ENCODE peak calls at places on chromosomes 5 and 9, in six cellular contexts. D is tibial nerve, R is colonic mucosa, Q is psoas muscle, J is lung, G is RWPE1. X is an unnamed sample.
A peak's percentile ranks its signal among the peaks of the same experiment; 100 is the strongest.

GRCh38 chr5:154465169-154465568 is 12.9 kb downstream of the HAND1 start:
- DNase-seq in G (peak; percentile 81), D (no peak), J (no peak), R (no peak), Q (no peak), X (peak; percentile 65)

GRCh38 chr5:10602031-10602806 is 38.3 kb downstream of the ANKRD33B start:
- DNase-seq in R (no peak), J (no peak), G (no peak), Q (no peak), D (no peak), X (no peak)

GRCh38 chr9:1939926-1940368 is 75.2 kb upstream of the SMARCA2 start:
- DNase-seq in G (peak; percentile 1), R (peak; percentile 24), J (no peak), D (no peak), Q (no peak), X (no peak)

GRCh38 chr5:14186132-14186830 is 43.1 kb downstream of the TRIO start:
- DNase-seq in Q (no peak), R (no peak), D (no peak), J (no peak), G (peak; percentile 69), X (peak; percentile 87)

GRCh38 chr5:134510970-134511795 is 14.3 kb upstream of the JADE2 start:
- DNase-seq in Q (no peak), D (no peak), R (no peak), J (no peak), G (peak; percentile 91), X (peak; percentile 95)

GRCh38 chr5:10400834-10401233 is 40.8 kb upstream of the ROPN1L start:
- DNase-seq in R (no peak), J (no peak), G (no peak), D (no peak), Q (no peak), X (no peak)

GRCh38 chr9:136533775-136534157 is 12.1 kb downstream of the NOTCH1 start:
- DNase-seq in J (peak; percentile 65), D (no peak), R (peak; percentile 74), Q (no peak), G (peak; percentile 86), X (peak; percentile 62)

GRCh38 chr5:83453937-83454336 is 17.6 kb upstream of the VCAN start:
- DNase-seq in R (no peak), Q (no peak), G (no peak), J (no peak), D (no peak), X (no peak)

GRCh38 chr5:1008451-1009358 is at the start of gene NKD2:
- DNase-seq in Q (peak; percentile 56), R (peak; percentile 20), G (peak; percentile 49), D (peak; percentile 8), J (no peak), X (no peak)

GRCh38 chr5:171437286-171437821 is 17.9 kb downstream of the FGF18 start:
- DNase-seq in Q (peak; percentile 55), J (no peak), G (no peak), D (no peak), R (no peak), X (no peak)

GRCh38 chr5:136193396-136193935 is 504 bp upstream of the SMIM32 start:
- DNase-seq in G (no peak), Q (no peak), J (no peak), D (no peak), R (no peak), X (peak; percentile 29)

GRCh38 chr5:80565330-80565729 is 4.8 kb downstream of the ANKRD34B start:
- DNase-seq in R (no peak), D (no peak), G (no peak), Q (no peak), J (no peak), X (peak; percentile 26)

GRCh38 chr9:98642661-98643312 is 65.9 kb downstream of the GABBR2 start:
- DNase-seq in Q (no peak), D (no peak), G (no peak), R (no peak), J (no peak), X (no peak)

DNA sequence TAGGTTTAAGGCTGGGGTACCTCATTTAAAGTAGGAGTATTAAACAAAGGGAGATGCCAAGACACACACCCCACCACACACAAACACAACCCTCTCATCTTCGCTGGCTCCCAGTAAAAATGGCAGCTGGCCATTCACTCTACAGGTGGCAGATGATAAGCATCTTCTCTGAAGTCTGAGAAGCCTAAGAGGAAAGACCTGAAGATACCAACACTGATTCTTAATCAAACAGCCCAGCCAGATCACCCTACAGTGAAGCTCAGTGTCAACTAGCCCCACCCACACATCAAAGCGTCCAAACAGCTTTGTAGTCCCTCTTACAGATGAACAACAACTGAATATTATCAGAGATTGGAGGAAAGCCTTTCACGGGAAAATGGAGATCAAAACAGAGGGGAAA is 59.5 kb downstream of the SPOCK1 start:
- DNase-seq in J (no peak), G (no peak), R (no peak), Q (no peak), D (no peak), X (no peak)
- H3K27ac ChIP-seq in J (no peak overlapping the region), G (no peak overlapping the region), R (no peak overlapping the region), Q (no peak overlapping the region), D (no peak overlapping the region), X (no peak overlapping the region)

GRCh38 chr5:122704247-122705036 is 70.4 kb upstream of the SNX2 start:
- DNase-seq in G (peak; percentile 55), J (no peak), R (no peak), D (no peak), Q (no peak), X (no peak)
- TF ChIP-seq CTCF in G (peak; percentile 82), J (no peak), R (peak; percentile 31), D (peak; percentile 53), Q (peak; percentile 38), X (peak; percentile 73)

DNA sequence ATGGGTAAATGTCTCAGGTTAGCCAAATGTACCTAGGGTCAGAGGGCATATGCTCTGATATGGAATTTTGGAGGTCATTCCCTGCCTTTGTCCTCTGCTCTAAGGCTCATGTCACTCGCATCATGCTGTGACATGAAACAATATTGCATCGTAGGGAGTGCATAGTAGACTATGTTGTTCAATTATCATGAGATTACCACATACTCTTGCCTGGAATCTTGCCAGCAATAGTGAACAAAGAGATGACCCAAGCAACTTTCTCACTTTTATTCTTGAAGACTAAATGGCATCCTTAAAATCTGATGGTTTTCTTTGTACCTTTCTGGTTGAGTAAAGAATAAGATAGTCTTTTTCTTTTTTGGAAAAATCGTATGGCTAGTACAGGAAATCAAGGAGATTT is 27.7 kb downstream of the ZNF462 start:
- DNase-seq in G (no peak), Q (no peak), D (no peak), R (no peak), J (no peak), X (no peak)
- H3K27ac ChIP-seq in G (no peak overlapping the region), Q (peak overlapping the region; percentile 81), D (no peak overlapping the region), R (no peak overlapping the region), J (no peak overlapping the region), X (no peak overlapping the region)

GRCh38 chr9:22308177-22308576 is 138.4 kb upstream of the DMRTA1 start:
- DNase-seq in G (no peak), R (no peak), D (no peak), J (no peak), Q (no peak), X (no peak)
- TF ChIP-seq CTCF in G (no peak), R (no peak), D (no peak), J (no peak), Q (no peak), X (no peak)

GRCh38 chr5:72281764-72282499 is 38.1 kb downstream of the MRPS27 start:
- DNase-seq in G (peak; percentile 24), J (no peak), Q (no peak), D (no peak), R (no peak), X (peak; percentile 40)
- H3K27ac ChIP-seq in G (no peak overlapping the region), J (no peak overlapping the region), Q (peak overlapping the region; percentile 25), D (peak overlapping the region; percentile 73), R (no peak overlapping the region), X (no peak overlapping the region)

GRCh38 chr5:168423971-168424370 is 62.3 kb upstream of the RARS1 start:
- DNase-seq in D (no peak), G (no peak), J (no peak), R (no peak), Q (no peak), X (no peak)

GRCh38 chr5:168424506-168425298 is 61.6 kb upstream of the RARS1 start:
- DNase-seq in R (no peak), G (no peak), J (no peak), Q (no peak), D (no peak), X (no peak)

GRCh38 chr5:168423478-168423877 is 62.8 kb upstream of the RARS1 start:
- DNase-seq in G (no peak), D (no peak), Q (no peak), J (no peak), R (no peak), X (no peak)

GRCh38 chr5:168420461-168420860 is 65.8 kb upstream of the RARS1 start:
- DNase-seq in Q (no peak), G (no peak), J (no peak), D (no peak), R (no peak), X (no peak)

DNA sequence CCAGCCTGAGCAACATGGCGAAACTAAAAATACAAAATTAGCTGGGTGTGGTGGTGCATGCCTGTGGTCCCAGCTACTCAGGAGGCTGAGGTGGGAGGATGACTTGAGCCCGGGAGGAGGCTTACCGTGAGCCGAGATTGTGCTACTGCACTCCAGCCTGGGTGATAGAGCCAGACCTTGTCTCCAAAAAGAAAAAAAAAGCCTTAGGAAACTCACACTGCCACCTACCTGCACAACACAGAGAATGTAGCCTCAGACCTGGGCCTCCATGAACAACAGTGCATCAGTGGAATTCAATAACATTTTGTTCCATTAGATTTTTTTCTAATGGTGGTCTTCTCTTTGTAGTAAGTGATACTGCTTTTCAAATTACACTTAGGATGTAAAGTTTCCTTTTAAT is 63.8 kb upstream of the RARS1 start:
- DNase-seq in Q (no peak), J (no peak), D (no peak), G (peak; percentile 32), R (no peak), X (no peak)
- TF ChIP-seq CTCF in Q (no peak), J (no peak), D (no peak), G (no peak), R (peak; percentile 22), X (peak; percentile 64)

GRCh38 chr5:157545911-157546310 is 29.7 kb downstream of the ADAM19 start:
- DNase-seq in Q (no peak), D (no peak), J (no peak), R (no peak), G (no peak), X (no peak)

GRCh38 chr5:157548513-157549282 is 26.9 kb downstream of the ADAM19 start:
- DNase-seq in G (peak; percentile 57), J (no peak), R (no peak), Q (no peak), D (no peak), X (no peak)

GRCh38 chr5:157547909-157548512 is 27.6 kb downstream of the ADAM19 start:
- DNase-seq in R (no peak), J (no peak), G (no peak), Q (no peak), D (no peak), X (no peak)

GRCh38 chr5:157544623-157544989 is 31.0 kb downstream of the ADAM19 start:
- DNase-seq in R (no peak), Q (no peak), G (no peak), J (no peak), D (no peak), X (no peak)

GRCh38 chr5:157546456-157547100 is 29.0 kb downstream of the ADAM19 start:
- DNase-seq in Q (no peak), R (no peak), G (no peak), D (no peak), J (no peak), X (no peak)
- H3K27ac ChIP-seq in Q (no peak overlapping the region), R (peak overlapping the region; percentile 52), G (no peak overlapping the region), D (peak overlapping the region; percentile 51), J (no peak overlapping the region), X (no peak overlapping the region)

X was measured in foreskin keratinocyte.